ENCODE peak calls at places on chromosome 1, in four cellular contexts. One of them, this sample, is unnamed. For H3K27me3, the result is how much of the 10 kb centered on the place peaks cover.

GRCh38 chr1:185096531-185096930 is 51.2 kb downstream of the RNF2 start:
- DNase-seq in heart left ventricle: no peak
- DNase-seq in hepatocyte: no peak
- DNase-seq in mammary epithelial cell: peak
- DNase-seq in this sample: no peak

GRCh38 chr1:202810615-202811295 is at the start of gene PCAT6:
- DNase-seq in heart left ventricle: peak
- DNase-seq in hepatocyte: peak
- DNase-seq in mammary epithelial cell: peak
- DNase-seq in this sample: peak

GRCh38 chr1:202162418-202163280 is 2.2 kb upstream of the PTPN7 start:
- DNase-seq in heart left ventricle: no peak
- DNase-seq in hepatocyte: no peak
- DNase-seq in mammary epithelial cell: no peak
- DNase-seq in this sample: no peak

GRCh38 chr1:207487636-207488035 is 8.3 kb upstream of the CR1 start:
- DNase-seq in heart left ventricle: no peak
- DNase-seq in hepatocyte: no peak
- DNase-seq in mammary epithelial cell: no peak
- DNase-seq in this sample: no peak

GRCh38 chr1:241560511-241561187 is 28.5 kb downstream of the KMO start:
- DNase-seq in heart left ventricle: no peak
- DNase-seq in hepatocyte: no peak
- DNase-seq in mammary epithelial cell: no peak
- DNase-seq in this sample: no peak

GRCh38 chr1:36143424-36143823 is 5.9 kb downstream of the TRAPPC3 start:
- DNase-seq in heart left ventricle: peak
- DNase-seq in hepatocyte: no peak
- DNase-seq in mammary epithelial cell: no peak
- DNase-seq in this sample: no peak

GRCh38 chr1:98931134-98931835 is 73.4 kb downstream of the PLPPR5 start:
- DNase-seq in heart left ventricle: no peak
- DNase-seq in hepatocyte: no peak
- DNase-seq in mammary epithelial cell: no peak
- DNase-seq in this sample: no peak

GRCh38 chr1:176068256-176068655 is 138.8 kb downstream of the COP1 start:
- DNase-seq in heart left ventricle: no peak
- DNase-seq in hepatocyte: no peak
- DNase-seq in mammary epithelial cell: no peak
- DNase-seq in this sample: no peak

GRCh38 chr1:233242827-233243483 is 52.6 kb downstream of the PCNX2 start:
- DNase-seq in heart left ventricle: no peak
- DNase-seq in hepatocyte: peak
- DNase-seq in mammary epithelial cell: no peak
- DNase-seq in this sample: no peak

GRCh38 chr1:24082372-24082771 is 29.6 kb downstream of the MYOM3 start:
- DNase-seq in heart left ventricle: no peak
- DNase-seq in hepatocyte: no peak
- DNase-seq in mammary epithelial cell: no peak
- DNase-seq in this sample: no peak

GRCh38 chr1:183550915-183551314 is 39.3 kb downstream of the NCF2 start:
- DNase-seq in heart left ventricle: no peak
- DNase-seq in hepatocyte: no peak
- DNase-seq in mammary epithelial cell: no peak
- DNase-seq in this sample: no peak

GRCh38 chr1:28086651-28087050 is 1.8 kb downstream of the EYA3 start:
- DNase-seq in heart left ventricle: no peak
- DNase-seq in hepatocyte: no peak
- DNase-seq in mammary epithelial cell: no peak
- DNase-seq in this sample: no peak

GRCh38 chr1:43971336-43971980 is 1.6 kb downstream of the DPH2 start:
- DNase-seq in heart left ventricle: no peak
- DNase-seq in hepatocyte: no peak
- DNase-seq in mammary epithelial cell: no peak
- DNase-seq in this sample: no peak
- H3K27ac ChIP-seq in heart left ventricle: no peak
- H3K27ac ChIP-seq in hepatocyte: no peak
- H3K27ac ChIP-seq in mammary epithelial cell: no peak
- H3K27ac ChIP-seq in this sample: no peak

GRCh38 chr1:204924013-204924759 is 53.5 kb downstream of the NFASC start:
- DNase-seq in heart left ventricle: no peak
- DNase-seq in hepatocyte: peak
- DNase-seq in mammary epithelial cell: no peak
- DNase-seq in this sample: no peak
- H3K27me3 ChIP-seq in heart left ventricle: under half
- H3K27me3 ChIP-seq in hepatocyte: under half
- H3K27me3 ChIP-seq in mammary epithelial cell: under half
- H3K27me3 ChIP-seq in this sample: under half

GRCh38 chr1:116914667-116915066 is 5.0 kb downstream of the PTGFRN start:
- DNase-seq in heart left ventricle: no peak
- DNase-seq in hepatocyte: no peak
- DNase-seq in mammary epithelial cell: no peak
- DNase-seq in this sample: no peak
- H3K4me3 ChIP-seq in heart left ventricle: peak
- H3K4me3 ChIP-seq in hepatocyte: no peak
- H3K4me3 ChIP-seq in mammary epithelial cell: no peak
- H3K4me3 ChIP-seq in this sample: peak

DNA sequence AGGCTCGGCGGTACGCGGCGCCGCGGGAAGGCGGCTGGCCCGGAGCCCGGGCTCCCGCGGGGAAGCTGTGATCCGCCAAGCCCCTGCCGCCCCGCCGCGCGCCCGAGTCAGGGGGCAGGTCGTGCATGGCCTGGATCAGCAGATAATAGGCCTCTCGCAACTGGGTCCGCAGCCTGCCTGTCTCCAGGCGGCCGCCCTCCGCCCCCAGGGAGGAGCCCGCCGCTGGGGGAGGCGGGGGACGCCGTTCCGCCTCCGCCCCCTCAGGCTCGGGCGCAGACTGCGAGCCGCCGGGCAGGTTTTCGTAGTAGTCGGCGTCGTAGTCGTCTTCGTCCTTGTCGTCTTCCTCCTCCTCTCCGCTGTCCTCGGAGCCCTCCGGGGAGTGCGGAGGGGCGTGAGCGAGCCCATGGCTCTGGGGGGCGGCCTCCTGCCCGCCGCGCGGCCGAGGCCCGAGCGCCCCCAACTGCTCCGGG is at the start of gene SYDE2:
- DNase-seq in heart left ventricle: peak
- DNase-seq in hepatocyte: peak
- DNase-seq in mammary epithelial cell: peak
- DNase-seq in this sample: peak
- H3K27ac ChIP-seq in heart left ventricle: peak
- H3K27ac ChIP-seq in hepatocyte: peak
- H3K27ac ChIP-seq in mammary epithelial cell: peak
- H3K27ac ChIP-seq in this sample: peak

DNA sequence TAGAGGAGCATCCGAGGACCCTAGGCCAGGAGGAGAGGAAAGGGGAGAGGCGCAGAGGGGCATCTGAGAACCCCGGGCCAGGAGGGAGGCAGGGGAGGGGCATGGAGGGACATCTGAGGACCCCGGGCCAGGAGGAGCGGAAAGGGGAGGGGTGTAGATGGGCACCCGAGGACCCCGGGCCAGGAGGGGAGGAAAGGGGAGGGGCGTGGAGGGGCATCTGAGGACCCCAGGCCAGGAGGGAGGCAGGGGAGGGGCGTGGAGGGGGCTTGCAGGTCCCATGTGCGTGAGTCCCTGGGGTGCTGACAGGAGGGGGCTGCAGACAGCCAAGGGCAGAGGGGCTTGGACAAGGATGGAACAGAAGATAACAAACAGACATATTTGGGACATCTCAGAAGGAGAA is 190.0 kb upstream of the ARHGEF16 start:
- DNase-seq in heart left ventricle: no peak
- DNase-seq in hepatocyte: no peak
- DNase-seq in mammary epithelial cell: no peak
- DNase-seq in this sample: no peak
- H3K27me3 ChIP-seq in heart left ventricle: under half
- H3K27me3 ChIP-seq in hepatocyte: under half
- H3K27me3 ChIP-seq in mammary epithelial cell: under half
- H3K27me3 ChIP-seq in this sample: under half

DNA sequence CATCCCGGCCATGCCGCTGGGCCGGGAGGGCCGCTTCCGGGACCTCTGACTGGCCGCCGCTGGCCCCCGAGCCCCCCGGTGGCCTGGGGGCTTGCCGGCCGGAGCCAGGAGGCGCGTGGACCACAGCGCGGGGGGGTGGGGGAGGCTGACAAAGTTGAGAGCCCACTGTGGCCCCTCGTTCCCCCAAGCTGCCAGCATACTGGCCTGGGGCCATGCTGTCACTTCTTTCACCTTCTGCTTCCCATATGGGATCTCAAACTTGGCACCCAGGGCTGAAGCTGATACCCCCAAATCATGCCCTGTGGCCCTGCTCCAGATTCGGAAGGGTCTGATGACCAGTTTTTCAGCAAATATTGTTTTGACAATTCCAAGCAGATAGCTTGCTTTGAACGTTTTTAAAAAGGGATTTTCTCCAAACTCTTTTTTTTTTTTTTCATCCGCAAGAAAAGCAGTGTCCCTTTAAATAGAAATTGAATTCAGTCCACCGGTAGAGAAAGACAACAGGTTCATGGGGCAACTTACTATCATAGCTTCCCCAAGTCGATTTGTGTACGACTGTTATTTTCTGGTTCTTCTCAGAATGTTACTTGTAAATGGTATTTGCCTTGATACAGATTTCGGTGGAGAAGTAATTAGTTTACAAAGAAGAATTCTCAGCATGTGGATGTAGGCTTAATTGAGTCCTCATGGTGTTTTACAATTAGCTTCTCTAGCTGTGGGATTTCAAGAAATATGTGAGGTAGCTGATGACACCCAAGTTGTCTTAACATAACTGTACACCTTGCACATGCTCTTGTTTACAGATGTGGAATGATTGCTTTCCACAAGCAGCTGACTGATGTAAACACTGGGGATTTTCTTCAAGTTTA is 1.0 kb downstream of the MACO1 start:
- DNase-seq in heart left ventricle: peak
- DNase-seq in hepatocyte: no peak
- DNase-seq in mammary epithelial cell: no peak
- DNase-seq in this sample: peak
- H3K4me3 ChIP-seq in heart left ventricle: peak
- H3K4me3 ChIP-seq in hepatocyte: peak
- H3K4me3 ChIP-seq in mammary epithelial cell: peak
- H3K4me3 ChIP-seq in this sample: peak

GRCh38 chr1:153932071-153932592 is 9.4 kb upstream of the GATAD2B start:
- DNase-seq in heart left ventricle: no peak
- DNase-seq in hepatocyte: no peak
- DNase-seq in mammary epithelial cell: no peak
- DNase-seq in this sample: no peak

GRCh38 chr1:153929981-153930948 is 7.5 kb upstream of the GATAD2B start:
- DNase-seq in heart left ventricle: no peak
- DNase-seq in hepatocyte: no peak
- DNase-seq in mammary epithelial cell: no peak
- DNase-seq in this sample: no peak

GRCh38 chr1:153928245-153928644 is 5.5 kb upstream of the GATAD2B start:
- DNase-seq in heart left ventricle: no peak
- DNase-seq in hepatocyte: no peak
- DNase-seq in mammary epithelial cell: no peak
- DNase-seq in this sample: no peak

GRCh38 chr1:153928776-153929432 is 6.1 kb upstream of the GATAD2B start:
- DNase-seq in heart left ventricle: no peak
- DNase-seq in hepatocyte: peak
- DNase-seq in mammary epithelial cell: no peak
- DNase-seq in this sample: no peak

GRCh38 chr1:153929433-153929825 is 6.7 kb upstream of the GATAD2B start:
- DNase-seq in heart left ventricle: no peak
- DNase-seq in hepatocyte: no peak
- DNase-seq in mammary epithelial cell: no peak
- DNase-seq in this sample: no peak
- H3K27ac ChIP-seq in heart left ventricle: peak
- H3K27ac ChIP-seq in hepatocyte: no peak
- H3K27ac ChIP-seq in mammary epithelial cell: no peak
- H3K27ac ChIP-seq in this sample: peak

GRCh38 chr1:15381805-15382204 is 27.9 kb upstream of the EFHD2 start:
- DNase-seq in heart left ventricle: no peak
- DNase-seq in hepatocyte: no peak
- DNase-seq in mammary epithelial cell: no peak
- DNase-seq in this sample: no peak
- H3K27me3 ChIP-seq in heart left ventricle: under half
- H3K27me3 ChIP-seq in hepatocyte: under half
- H3K27me3 ChIP-seq in mammary epithelial cell: under half
- H3K27me3 ChIP-seq in this sample: under half

DNA sequence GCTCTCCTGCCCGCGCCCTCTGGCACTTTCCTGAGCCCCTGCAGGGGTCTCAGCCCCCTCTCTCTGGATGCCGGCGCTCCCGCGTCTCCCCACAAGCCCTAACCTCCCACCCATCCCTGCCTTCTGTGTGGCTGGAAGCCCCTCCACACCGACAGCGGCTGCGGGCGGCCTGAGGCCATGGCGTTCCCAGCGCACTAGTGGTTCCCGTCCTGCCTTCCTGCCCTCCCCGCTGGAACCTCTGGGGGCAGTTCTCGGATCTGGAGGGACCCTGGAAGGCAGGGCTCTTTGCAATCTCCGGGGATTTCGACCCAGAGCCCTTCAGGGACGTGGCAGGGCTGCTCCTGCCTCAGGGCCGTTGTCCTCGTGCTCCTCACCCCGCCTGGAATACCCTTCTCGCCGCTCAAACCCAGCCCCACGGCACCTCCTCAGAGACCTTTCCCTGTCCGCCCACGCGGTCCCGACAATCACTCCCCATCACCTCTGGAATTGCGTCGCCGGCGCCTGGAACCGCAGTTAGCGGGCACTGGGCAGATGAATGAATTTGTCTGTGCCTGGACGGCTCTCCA is 493 bp upstream of the ESPN start:
- DNase-seq in heart left ventricle: no peak
- DNase-seq in hepatocyte: peak
- DNase-seq in mammary epithelial cell: no peak
- DNase-seq in this sample: no peak
- H3K4me3 ChIP-seq in heart left ventricle: no peak
- H3K4me3 ChIP-seq in hepatocyte: no peak
- H3K4me3 ChIP-seq in mammary epithelial cell: no peak
- H3K4me3 ChIP-seq in this sample: peak

GRCh38 chr1:156499703-156500577 is 635 bp downstream of the MEF2D start:
- DNase-seq in heart left ventricle: peak
- DNase-seq in hepatocyte: peak
- DNase-seq in mammary epithelial cell: no peak
- DNase-seq in this sample: peak

GRCh38 chr1:156498447-156499193 is 2.0 kb downstream of the MEF2D start:
- DNase-seq in heart left ventricle: peak
- DNase-seq in hepatocyte: no peak
- DNase-seq in mammary epithelial cell: peak
- DNase-seq in this sample: peak

GRCh38 chr1:156500578-156500846 is at the start of gene MEF2D:
- DNase-seq in heart left ventricle: no peak
- DNase-seq in hepatocyte: no peak
- DNase-seq in mammary epithelial cell: no peak
- DNase-seq in this sample: no peak

GRCh38 chr1:156497743-156498446 is 2.7 kb downstream of the MEF2D start:
- DNase-seq in heart left ventricle: no peak
- DNase-seq in hepatocyte: no peak
- DNase-seq in mammary epithelial cell: no peak
- DNase-seq in this sample: no peak

DNA sequence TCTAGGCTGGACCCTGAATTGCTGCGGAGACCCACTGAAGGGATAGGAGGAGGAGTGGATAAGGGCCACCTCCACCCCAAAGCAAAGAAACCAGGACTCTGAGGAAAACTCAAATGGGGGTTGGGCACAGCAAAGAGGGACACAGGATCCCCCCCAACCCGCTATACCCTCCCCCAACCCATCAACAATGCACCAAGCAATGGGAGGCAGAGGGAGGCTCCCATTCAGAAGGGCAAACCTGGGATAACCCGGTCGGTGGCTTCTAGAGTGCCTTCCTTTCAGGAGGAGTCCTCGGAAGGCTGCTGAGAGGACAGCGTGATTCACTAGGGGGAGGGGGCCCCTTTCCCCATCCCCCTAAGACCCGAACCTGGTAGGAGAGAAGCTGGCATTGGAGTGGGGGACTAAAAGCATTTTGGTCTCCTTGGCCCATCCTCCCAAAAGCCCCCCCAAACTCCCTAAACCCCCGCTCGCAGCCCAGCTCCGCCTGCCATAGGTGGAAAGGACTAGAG is 1.3 kb downstream of the MEF2D start:
- DNase-seq in heart left ventricle: no peak
- DNase-seq in hepatocyte: peak
- DNase-seq in mammary epithelial cell: peak
- DNase-seq in this sample: no peak
- H3K27ac ChIP-seq in heart left ventricle: peak
- H3K27ac ChIP-seq in hepatocyte: peak
- H3K27ac ChIP-seq in mammary epithelial cell: peak
- H3K27ac ChIP-seq in this sample: peak

This sample was measured in left ventricle myocardium inferior.